ENCODE peak calls at places on chromosomes 12 and 14, in nine cellular contexts. Y is suprapubic skin, D is heart left ventricle, M is pancreas, Q is WERI-Rb-1, G is Peyer's patch, F is psoas muscle, V is colonic mucosa, N is uterus. B is an unnamed sample.

GRCh38 chr12:57497223-57498142 is 9.6 kb downstream of the MARS1 start:
- DNase-seq in F (no peak), V (no peak), M (peak; percentile 6), N (no peak), Y (no peak), G (no peak), Q (no peak), D (no peak), B (no peak)

GRCh38 chr12:104539063-104539462 is 82.3 kb downstream of the CHST11 start:
- DNase-seq in D (no peak), Q (no peak), F (no peak), M (no peak), G (no peak), N (no peak), Y (no peak), V (no peak), B (no peak)

GRCh38 chr14:69664865-69665526 is 53.6 kb downstream of the SUSD6 start:
- DNase-seq in F (no peak), D (peak; percentile 54), G (no peak), M (no peak), V (no peak), Q (no peak), Y (no peak), N (no peak), B (no peak)

GRCh38 chr12:48143898-48144297 is 13.4 kb downstream of the ASB8 start:
- DNase-seq in D (no peak), F (no peak), Y (no peak), Q (no peak), N (no peak), V (no peak), G (no peak), M (no peak), B (no peak)

GRCh38 chr12:11877869-11878780 is 192.6 kb upstream of the BCL2L14 start:
- DNase-seq in Y (no peak), M (no peak), G (no peak), Q (peak; percentile 22), F (no peak), V (peak; percentile 79), N (peak; percentile 60), D (peak; percentile 47), B (no peak)

GRCh38 chr14:106459971-106460730 is 933.8 kb downstream of the TMEM121 start:
- DNase-seq in F (no peak), D (no peak), Y (no peak), G (peak; percentile 28), V (no peak), Q (peak; percentile 31), N (no peak), M (no peak), B (no peak)

GRCh38 chr12:43066471-43066870 is 476.9 kb upstream of the PRICKLE1 start:
- DNase-seq in Q (no peak), F (no peak), V (no peak), G (no peak), Y (no peak), M (no peak), N (no peak), D (no peak), B (no peak)

GRCh38 chr12:57188090-57188425 is 28.5 kb upstream of the NXPH4 start:
- DNase-seq in V (no peak), M (no peak), Q (no peak), Y (no peak), D (no peak), G (no peak), N (no peak), F (no peak), B (no peak)

GRCh38 chr14:20668969-20669368 is 15.4 kb upstream of the RNASE4 start:
- DNase-seq in Q (no peak), N (no peak), M (no peak), G (no peak), Y (no peak), V (no peak), F (no peak), D (no peak), B (no peak)

GRCh38 chr14:62081012-62081612 is 318.9 kb downstream of the SNAPC1 start:
- DNase-seq in G (peak; percentile 75), V (no peak), Q (no peak), D (peak; percentile 22), Y (no peak), F (no peak), N (no peak), M (no peak), B (no peak)

GRCh38 chr12:121596526-121596925 is 15.7 kb upstream of the KDM2B start:
- DNase-seq in Q (no peak), D (no peak), F (no peak), Y (no peak), G (no peak), N (no peak), M (no peak), V (no peak), B (no peak)

GRCh38 chr12:95443458-95443857 is 30.5 kb upstream of the METAP2 start:
- DNase-seq in Q (no peak), G (no peak), V (no peak), F (no peak), N (no peak), M (no peak), Y (no peak), D (no peak), B (no peak)

DNA sequence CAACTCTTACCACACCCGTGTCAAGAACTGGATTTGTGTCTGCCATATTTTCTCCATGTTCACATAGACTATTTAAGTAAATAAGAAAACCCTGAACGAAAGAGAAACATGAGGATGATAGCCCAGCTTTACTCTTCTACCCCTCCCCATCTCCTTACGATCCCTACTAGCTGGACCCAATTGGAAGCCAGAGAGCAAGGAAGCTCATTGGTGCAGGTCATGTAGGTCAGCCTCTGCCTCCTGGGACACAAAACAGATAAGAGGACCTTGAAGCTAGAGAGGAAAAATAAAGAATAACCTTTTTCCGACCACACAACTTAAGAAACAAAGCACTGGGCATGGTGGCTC is 124.6 kb upstream of the ATF7IP start:
- DNase-seq in V (no peak), Y (no peak), M (no peak), G (no peak), N (no peak), F (no peak), D (no peak), Q (no peak), B (no peak)
- H3K4me3 ChIP-seq in V (no peak overlapping the region), Y (no peak overlapping the region), M (no peak overlapping the region), G (no peak overlapping the region), N (no peak overlapping the region), F (no peak overlapping the region), D (no peak overlapping the region), Q (no peak overlapping the region), B (no peak overlapping the region)

DNA sequence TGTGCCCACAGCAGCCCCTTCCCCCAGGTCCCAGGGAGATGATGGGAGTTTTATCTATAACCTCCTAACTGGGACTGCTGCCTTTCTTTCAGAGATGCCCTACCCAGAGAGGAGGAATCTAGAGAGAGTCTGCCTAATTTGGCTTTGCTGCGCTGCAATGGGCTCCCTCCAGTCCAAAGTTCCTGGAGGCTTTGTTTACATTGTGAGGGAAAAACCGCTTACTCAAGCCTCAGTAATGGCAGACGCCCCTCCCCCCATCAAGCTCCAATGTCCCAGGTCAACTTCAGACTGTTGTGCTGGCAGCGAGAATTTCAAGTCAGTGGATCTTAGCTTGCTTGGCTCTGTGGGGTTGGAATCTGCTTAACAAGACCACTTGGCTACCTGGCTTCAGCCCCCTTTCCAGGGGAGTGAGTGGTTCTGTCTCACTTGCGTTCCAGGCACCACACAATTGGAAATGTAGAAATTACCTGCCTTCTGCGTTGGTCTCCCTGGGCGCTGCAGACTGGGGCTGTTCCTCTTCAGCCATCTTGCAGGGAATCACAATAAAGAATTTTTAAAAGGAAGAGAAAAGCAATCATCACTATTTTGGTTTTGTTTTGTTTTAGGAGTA is 262.5 kb downstream of the FOXG1 start:
- DNase-seq in F (no peak), G (no peak), N (no peak), Q (no peak), V (no peak), M (no peak), D (no peak), Y (no peak), B (no peak)
- H3K9me3 ChIP-seq in F (peaks cover 3% of the 10 kb centered on the region), G (no peaks in the 10 kb centered on the region), N (no peaks in the 10 kb centered on the region), Q (no peaks in the 10 kb centered on the region), V (no peaks in the 10 kb centered on the region), M (no peaks in the 10 kb centered on the region), D (peaks cover 18% of the 10 kb centered on the region), Y (no peaks in the 10 kb centered on the region), B (peaks cover 7% of the 10 kb centered on the region)

DNA sequence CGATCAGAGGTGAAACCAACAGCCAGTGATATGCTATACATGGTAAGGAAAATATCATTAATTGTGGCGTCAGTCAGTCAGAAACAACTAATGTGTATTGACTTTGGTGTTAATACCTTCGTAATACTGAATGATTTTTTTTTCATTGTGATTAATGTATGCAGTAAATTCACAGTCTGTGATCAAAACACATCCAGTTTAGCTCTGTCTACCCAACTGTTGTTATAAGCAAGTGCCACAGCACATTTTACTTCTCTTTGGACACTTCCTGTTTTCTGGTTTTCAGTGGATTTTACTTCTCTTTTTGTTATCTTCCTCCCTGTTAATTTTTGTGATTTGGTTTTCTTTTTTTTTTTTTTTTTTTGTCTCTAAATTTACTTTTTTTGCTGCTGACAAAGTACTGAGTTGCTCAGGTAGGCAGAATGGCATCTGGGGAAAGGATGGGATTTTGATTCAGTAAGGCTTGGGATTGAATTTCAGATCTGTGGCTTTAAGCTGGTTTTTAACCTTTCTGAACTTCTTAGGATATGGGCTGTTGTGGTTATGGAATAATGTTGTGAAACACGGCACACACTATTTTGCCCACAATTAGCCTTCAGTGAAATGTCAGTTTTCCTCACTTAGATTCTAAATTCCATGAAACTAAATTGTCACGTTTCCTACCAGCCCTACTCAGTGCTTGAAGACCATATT is 604 bp downstream of the GLIPR1 start:
- DNase-seq in M (no peak), F (no peak), Q (no peak), G (no peak), N (no peak), Y (no peak), V (no peak), D (no peak), B (no peak)
- H3K27ac ChIP-seq in M (peak overlapping the region; percentile 66), F (peak overlapping the region; percentile 64), Q (no peak overlapping the region), G (peak overlapping the region; percentile 79), N (peak overlapping the region; percentile 83), Y (peak overlapping the region; percentile 61), V (peak overlapping the region; percentile 62), D (peak overlapping the region; percentile 2), B (peak overlapping the region; percentile 89)

DNA sequence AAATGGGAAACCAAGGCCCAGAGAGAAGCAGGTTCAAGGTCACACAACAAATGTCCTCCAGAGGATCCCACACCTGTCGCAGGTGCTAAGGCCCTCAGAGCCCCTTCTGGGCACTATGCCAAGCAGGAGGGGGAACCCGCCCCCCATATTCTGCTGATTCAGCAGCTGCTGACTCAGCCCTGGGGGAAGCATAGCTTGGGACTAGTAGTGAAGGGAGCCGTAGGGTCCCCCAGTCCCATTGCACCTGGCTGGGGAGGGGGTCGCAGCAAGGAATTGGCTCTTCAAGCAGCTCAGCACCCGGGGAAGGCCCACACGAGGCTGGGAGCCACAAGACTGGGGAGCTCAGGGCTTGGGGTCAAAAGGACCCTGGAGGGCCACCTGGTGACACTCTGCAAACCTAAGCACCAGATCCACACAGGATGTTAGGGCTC is 1.0 kb downstream of the RASAL1 start:
- DNase-seq in F (no peak), Y (no peak), Q (no peak), D (no peak), G (no peak), N (no peak), V (no peak), M (no peak), B (no peak)
- H3K4me3 ChIP-seq in F (no peak overlapping the region), Y (peak overlapping the region; percentile 41), Q (no peak overlapping the region), D (no peak overlapping the region), G (no peak overlapping the region), N (no peak overlapping the region), V (peak overlapping the region; percentile 53), M (no peak overlapping the region), B (no peak overlapping the region)

B was measured in thoracic aorta.